ENCODE peak calls at places on chromosomes 4 and X, in nine cellular contexts. K is ovary; T is ecto neural progenitor cell; U is endothelial cell of umbilical vein; P is activated naive CD4-positive, alpha-beta T cell; X is brain pericyte; N is HT1080; Y is heart right ventricle; E is NCI-H2171 treated with DMSO at 0.1 percent for 48 hours. Z is an unnamed sample.

GRCh38 chr4:149793459-149793858 is 22.2 kb downstream of the IQCM start:
- DNase-seq in K (no peak), T (no peak), U (no peak), P (no peak), X (no peak), N (no peak), Y (no peak), E (no peak), Z (no peak)

GRCh38 chr4:40995850-40996249 is 218.5 kb downstream of the APBB2 start:
- DNase-seq in K (no peak), T (no peak), U (no peak), P (no peak), X (no peak), N (no peak), Y (no peak), E (no peak), Z (no peak)

GRCh38 chr4:24164054-24164453 is 274.2 kb upstream of the PPARGC1A start:
- DNase-seq in K (no peak), T (no peak), U (no peak), P (no peak), X (no peak), N (peak), Y (no peak), E (no peak), Z (no peak)

GRCh38 chrX:49291615-49292337 is 11.7 kb upstream of the GAGE10 start:
- DNase-seq in K (peak), T (peak), U (peak), P (peak), X (no peak), N (peak), Y (peak), E (peak), Z (no peak)

GRCh38 chr4:186693159-186693815 is 30.4 kb downstream of the FAT1 start:
- DNase-seq in K (no peak), T (no peak), U (no peak), P (no peak), X (peak), N (peak), Y (peak), E (no peak), Z (no peak)

GRCh38 chr4:101660607-101661006 is 129.9 kb upstream of the BANK1 start:
- DNase-seq in K (no peak), T (no peak), U (no peak), P (no peak), X (no peak), N (no peak), Y (no peak), E (peak), Z (no peak)

GRCh38 chrX:51332188-51332942 is at the start of gene NUDT10:
- DNase-seq in K (peak), T (peak), U (peak), P (no peak), X (no peak), N (no peak), Y (peak), E (peak), Z (no peak)

GRCh38 chr4:113835005-113835404 is 73.5 kb upstream of the CAMK2D start:
- DNase-seq in K (no peak), T (no peak), U (peak), P (no peak), X (no peak), N (peak), Y (no peak), E (no peak), Z (no peak)

GRCh38 chr4:5908836-5909235 is 15.9 kb upstream of the CRMP1 start:
- DNase-seq in K (no peak), T (no peak), U (no peak), P (no peak), X (no peak), N (no peak), Y (no peak), E (no peak), Z (no peak)

GRCh38 chr4:2305766-2306501 is 44.0 kb upstream of the MXD4 start:
- DNase-seq in K (no peak), T (no peak), U (no peak), P (no peak), X (no peak), N (no peak), Y (no peak), E (no peak), Z (no peak)

GRCh38 chr4:111064342-111064993 is 441.6 kb upstream of the PITX2 start:
- DNase-seq in K (no peak), T (no peak), U (no peak), P (no peak), X (no peak), N (peak), Y (no peak), E (no peak), Z (no peak)

GRCh38 chr4:108762559-108763225 is at the start of gene ETNPPL:
- DNase-seq in K (no peak), T (peak), U (peak), P (no peak), X (no peak), N (no peak), Y (peak), E (no peak), Z (no peak)

GRCh38 chr4:2812985-2813384 is 20.1 kb downstream of the SH3BP2 start:
- DNase-seq in K (no peak), T (no peak), U (peak), P (no peak), X (no peak), N (no peak), Y (no peak), E (no peak), Z (no peak)

GRCh38 chr4:72896515-72896914 is 173.0 kb downstream of the COX18 start:
- DNase-seq in K (no peak), T (no peak), U (no peak), P (no peak), X (peak), N (peak), Y (no peak), E (no peak), Z (no peak)

GRCh38 chrX:40721489-40722106 is 13.7 kb downstream of the MED14 start:
- DNase-seq in K (no peak), T (no peak), U (no peak), P (no peak), X (no peak), N (no peak), Y (no peak), E (no peak), Z (no peak)

GRCh38 chrX:6707497-6707896 is 172.6 kb upstream of the VCX3A start:
- DNase-seq in K (no peak), T (no peak), U (no peak), P (no peak), X (no peak), N (peak), Y (no peak), E (no peak), Z (no peak)

GRCh38 chr4:3461515-3462291 is 1.4 kb upstream of the DOK7 start:
- DNase-seq in K (no peak), T (no peak), U (peak), P (no peak), X (no peak), N (peak), Y (peak), E (no peak), Z (no peak)

GRCh38 chr4:154944996-154945395 is 163.9 kb downstream of the RBM46 start:
- DNase-seq in K (no peak), T (no peak), U (no peak), P (no peak), X (no peak), N (no peak), Y (no peak), E (no peak), Z (no peak)

GRCh38 chr4:186598686-186599085 is 43.3 kb upstream of the MTNR1A start:
- DNase-seq in K (no peak), T (no peak), U (no peak), P (no peak), X (no peak), N (no peak), Y (no peak), E (no peak), Z (peak)

GRCh38 chrX:24145340-24146186 is 4.0 kb upstream of the ZFX start:
- DNase-seq in K (no peak), T (no peak), U (peak), P (no peak), X (no peak), N (peak), Y (no peak), E (no peak), Z (no peak)